ENCODE peak calls at places on chromosomes 7 and 10, in four cellular contexts. One of them, this sample, is unnamed.
A peak's percentile ranks its signal among the peaks of the same experiment; 100 is the strongest.

GRCh38 chr10:12237265-12238220 is 41.6 kb downstream of the CDC123 start:
- DNase-seq in stomach: no peak
- DNase-seq in tibial nerve: no peak
- DNase-seq in cardiac fibroblast: no peak
- DNase-seq in this sample: peak; percentile 13

GRCh38 chr10:83612050-83612449 is 527.3 kb upstream of the GHITM start:
- DNase-seq in stomach: no peak
- DNase-seq in cardiac fibroblast: peak; percentile 44
- DNase-seq in tibial nerve: no peak
- DNase-seq in this sample: peak; percentile 83

GRCh38 chr10:98260752-98261151 is 7.2 kb downstream of the LOXL4 start:
- DNase-seq in tibial nerve: no peak
- DNase-seq in stomach: no peak
- DNase-seq in cardiac fibroblast: no peak
- DNase-seq in this sample: no peak

GRCh38 chr10:73647211-73647874 is 6.1 kb upstream of the MYOZ1 start:
- DNase-seq in tibial nerve: peak; percentile 36
- DNase-seq in stomach: peak; percentile 57
- DNase-seq in cardiac fibroblast: peak; percentile 47
- DNase-seq in this sample: no peak

GRCh38 chr7:36155811-36156361 is 2.8 kb downstream of the EEPD1 start:
- DNase-seq in cardiac fibroblast: peak; percentile 11
- DNase-seq in tibial nerve: no peak
- DNase-seq in stomach: peak; percentile 67
- DNase-seq in this sample: peak; percentile 38

GRCh38 chr10:71061472-71061871 is 150.9 kb upstream of the UNC5B start:
- DNase-seq in tibial nerve: no peak
- DNase-seq in cardiac fibroblast: no peak
- DNase-seq in stomach: no peak
- DNase-seq in this sample: no peak

GRCh38 chr7:155907450-155908177 is 95.4 kb upstream of the SHH start:
- DNase-seq in cardiac fibroblast: no peak
- DNase-seq in stomach: no peak
- DNase-seq in tibial nerve: no peak
- DNase-seq in this sample: no peak

GRCh38 chr10:69911571-69912528 is 110.1 kb downstream of the COL13A1 start:
- DNase-seq in stomach: peak; percentile 55
- DNase-seq in cardiac fibroblast: peak; percentile 77
- DNase-seq in tibial nerve: no peak
- DNase-seq in this sample: no peak

GRCh38 chr10:132394936-132395703 is 1.9 kb upstream of the PWWP2B start:
- DNase-seq in cardiac fibroblast: no peak
- DNase-seq in tibial nerve: no peak
- DNase-seq in stomach: no peak
- DNase-seq in this sample: no peak

GRCh38 chr10:79941146-79941545 is 7.8 kb downstream of the SFTPD start:
- DNase-seq in tibial nerve: no peak
- DNase-seq in cardiac fibroblast: no peak
- DNase-seq in stomach: no peak
- DNase-seq in this sample: no peak

GRCh38 chr7:95520136-95520535 is 34.4 kb downstream of the ASB4 start:
- DNase-seq in tibial nerve: no peak
- DNase-seq in cardiac fibroblast: no peak
- DNase-seq in stomach: no peak
- DNase-seq in this sample: no peak

GRCh38 chr10:58016614-58017013 is 251.1 kb downstream of the IPMK start:
- DNase-seq in tibial nerve: no peak
- DNase-seq in cardiac fibroblast: no peak
- DNase-seq in stomach: no peak
- DNase-seq in this sample: no peak

DNA sequence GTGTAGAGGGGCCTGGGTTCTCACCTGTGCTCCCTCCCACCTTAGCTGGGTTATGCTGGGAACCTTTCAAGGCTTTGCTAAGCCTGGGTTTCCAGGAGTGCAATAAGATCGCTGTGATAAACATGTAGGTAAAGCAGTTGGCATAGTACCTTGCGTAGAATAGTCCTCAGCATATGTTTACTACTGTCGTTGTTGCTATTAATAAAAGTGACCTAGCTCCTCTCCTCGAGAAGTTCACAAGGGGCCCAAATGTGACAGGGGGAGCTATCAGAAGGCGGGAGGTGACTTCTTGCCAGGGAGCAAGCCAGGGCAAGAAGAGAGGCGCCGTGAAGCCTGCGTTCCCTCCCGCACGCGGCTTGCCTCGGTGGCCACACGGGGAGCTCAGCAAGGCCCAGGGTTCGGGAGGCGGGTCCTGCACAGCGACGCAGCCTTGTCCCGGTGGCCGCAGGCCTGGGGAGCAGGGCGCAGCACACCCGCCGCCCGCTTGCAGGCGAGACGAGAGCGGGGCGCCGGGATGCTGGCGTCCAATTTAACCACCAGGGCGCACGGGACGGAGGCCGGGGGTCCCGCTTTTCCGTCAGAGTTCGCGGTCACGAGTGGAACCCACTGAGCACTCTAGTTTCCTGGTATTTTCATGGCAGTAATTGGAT is 106.2 kb downstream of the SNX10 start:
- DNase-seq in cardiac fibroblast: no peak
- DNase-seq in tibial nerve: no peak
- DNase-seq in stomach: no peak
- DNase-seq in this sample: no peak
- TF ChIP-seq CTCF in cardiac fibroblast: no peak
- TF ChIP-seq CTCF in tibial nerve: no peak
- TF ChIP-seq CTCF in stomach: no peak
- TF ChIP-seq CTCF in this sample: no peak

GRCh38 chr7:129159539-129159938 is 15.0 kb downstream of the TSPAN33 start:
- DNase-seq in tibial nerve: no peak
- DNase-seq in stomach: no peak
- DNase-seq in cardiac fibroblast: no peak
- DNase-seq in this sample: no peak

GRCh38 chr7:129161524-129161923 is 17.0 kb downstream of the TSPAN33 start:
- DNase-seq in stomach: no peak
- DNase-seq in tibial nerve: no peak
- DNase-seq in cardiac fibroblast: no peak
- DNase-seq in this sample: no peak

GRCh38 chr7:129160161-129160911 is 15.8 kb downstream of the TSPAN33 start:
- DNase-seq in cardiac fibroblast: no peak
- DNase-seq in stomach: no peak
- DNase-seq in tibial nerve: no peak
- DNase-seq in this sample: no peak

GRCh38 chr7:129163875-129164544 is 19.5 kb downstream of the TSPAN33 start:
- DNase-seq in cardiac fibroblast: peak; percentile 82
- DNase-seq in tibial nerve: no peak
- DNase-seq in stomach: no peak
- DNase-seq in this sample: peak; percentile 61

GRCh38 chr7:129162732-129163131 is 18.2 kb downstream of the TSPAN33 start:
- DNase-seq in cardiac fibroblast: no peak
- DNase-seq in tibial nerve: no peak
- DNase-seq in stomach: no peak
- DNase-seq in this sample: no peak
- H3K4me3 ChIP-seq in cardiac fibroblast: no peak overlapping the region
- H3K4me3 ChIP-seq in tibial nerve: no peak overlapping the region
- H3K4me3 ChIP-seq in stomach: no peak overlapping the region
- H3K4me3 ChIP-seq in this sample: no peak overlapping the region

DNA sequence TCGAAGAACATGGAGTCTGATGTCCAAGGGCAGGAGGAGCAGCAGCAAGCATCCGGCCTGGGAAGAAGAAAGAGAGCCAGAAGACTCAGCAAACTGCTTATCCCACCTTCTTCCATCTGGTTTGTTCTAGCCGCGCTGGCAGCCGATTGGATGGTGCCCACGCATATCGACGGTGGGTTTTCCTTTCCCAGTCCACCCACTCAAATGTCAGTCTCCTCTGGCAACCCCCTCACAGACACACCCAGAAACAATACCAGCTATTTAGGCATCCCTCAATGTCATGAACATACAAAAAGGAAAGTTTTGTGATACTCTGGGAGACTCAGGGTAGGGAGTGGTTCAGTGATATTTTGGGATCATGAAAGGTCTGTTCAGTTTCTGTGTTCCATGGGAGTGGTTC is 139.6 kb downstream of the LYZL1 start:
- DNase-seq in stomach: no peak
- DNase-seq in tibial nerve: no peak
- DNase-seq in cardiac fibroblast: no peak
- DNase-seq in this sample: no peak
- TF ChIP-seq CTCF in stomach: no peak
- TF ChIP-seq CTCF in tibial nerve: no peak
- TF ChIP-seq CTCF in cardiac fibroblast: no peak
- TF ChIP-seq CTCF in this sample: no peak

GRCh38 chr10:99999319-100000108 is 10.2 kb downstream of the DNMBP start:
- DNase-seq in cardiac fibroblast: no peak
- DNase-seq in stomach: no peak
- DNase-seq in tibial nerve: no peak
- DNase-seq in this sample: no peak

GRCh38 chr10:99995713-99996112 is 14.0 kb downstream of the DNMBP start:
- DNase-seq in stomach: no peak
- DNase-seq in tibial nerve: no peak
- DNase-seq in cardiac fibroblast: no peak
- DNase-seq in this sample: no peak

GRCh38 chr10:99996934-99997648 is 12.7 kb downstream of the DNMBP start:
- DNase-seq in tibial nerve: no peak
- DNase-seq in stomach: no peak
- DNase-seq in cardiac fibroblast: peak; percentile 30
- DNase-seq in this sample: no peak

GRCh38 chr10:99994801-99995200 is 14.9 kb downstream of the DNMBP start:
- DNase-seq in stomach: no peak
- DNase-seq in cardiac fibroblast: no peak
- DNase-seq in tibial nerve: no peak
- DNase-seq in this sample: no peak

GRCh38 chr10:99993994-99994689 is 15.6 kb downstream of the DNMBP start:
- DNase-seq in stomach: peak; percentile 44
- DNase-seq in tibial nerve: peak; percentile 30
- DNase-seq in cardiac fibroblast: peak; percentile 92
- DNase-seq in this sample: peak; percentile 79
- H3K4me3 ChIP-seq in stomach: no peak overlapping the region
- H3K4me3 ChIP-seq in tibial nerve: no peak overlapping the region
- H3K4me3 ChIP-seq in cardiac fibroblast: no peak overlapping the region
- H3K4me3 ChIP-seq in this sample: peak overlapping the region; percentile 11

GRCh38 chr7:194257-194995 is 2.1 kb downstream of the FAM20C start:
- DNase-seq in cardiac fibroblast: peak; percentile 71
- DNase-seq in stomach: peak; percentile 63
- DNase-seq in tibial nerve: no peak
- DNase-seq in this sample: no peak

GRCh38 chr7:192701-193536 is 548 bp downstream of the FAM20C start:
- DNase-seq in tibial nerve: no peak
- DNase-seq in cardiac fibroblast: peak; percentile 19
- DNase-seq in stomach: peak; percentile 48
- DNase-seq in this sample: no peak

GRCh38 chr7:194996-195829 is 2.8 kb downstream of the FAM20C start:
- DNase-seq in stomach: no peak
- DNase-seq in tibial nerve: no peak
- DNase-seq in cardiac fibroblast: peak; percentile 42
- DNase-seq in this sample: no peak

GRCh38 chr7:192035-192649 is at the start of gene FAM20C:
- DNase-seq in cardiac fibroblast: peak; percentile 89
- DNase-seq in stomach: peak; percentile 91
- DNase-seq in tibial nerve: peak; percentile 79
- DNase-seq in this sample: peak; percentile 66

DNA sequence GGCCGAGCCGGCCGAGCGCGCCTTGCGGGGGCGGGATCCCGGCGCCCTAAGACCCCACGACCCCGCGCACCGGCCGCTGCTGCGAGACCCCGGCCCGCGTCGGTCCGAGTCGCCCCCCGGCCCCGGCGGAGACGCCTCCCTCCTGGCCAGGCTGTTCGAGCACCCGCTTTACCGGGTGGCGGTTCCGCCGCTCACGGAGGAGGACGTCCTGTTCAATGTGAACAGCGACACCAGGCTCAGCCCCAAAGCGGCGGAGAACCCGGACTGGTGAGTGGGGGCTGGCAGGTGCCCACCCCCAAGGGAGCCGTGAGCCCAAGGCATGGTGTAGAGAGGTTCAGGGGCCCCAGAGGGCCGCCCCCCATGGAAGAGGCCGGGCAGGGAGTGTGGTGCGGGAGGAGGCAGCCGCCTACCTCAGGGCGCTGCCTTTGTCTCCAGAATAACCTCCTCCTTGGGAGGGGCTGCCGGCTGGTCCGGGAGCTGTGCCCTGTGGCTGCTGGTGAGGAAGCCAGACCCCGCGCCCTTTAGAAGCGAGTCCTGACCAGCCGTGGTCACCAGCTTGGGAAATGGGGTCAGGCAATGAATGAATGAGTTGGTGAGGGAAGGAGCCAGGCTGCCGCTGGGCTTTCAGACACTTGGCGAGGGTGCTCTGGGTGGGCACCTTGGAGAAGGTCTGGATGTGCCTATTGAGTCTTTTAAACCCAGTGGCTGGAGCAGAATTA is 1.3 kb downstream of the FAM20C start:
- DNase-seq in cardiac fibroblast: no peak
- DNase-seq in stomach: no peak
- DNase-seq in tibial nerve: no peak
- DNase-seq in this sample: no peak
- TF ChIP-seq CTCF in cardiac fibroblast: no peak
- TF ChIP-seq CTCF in stomach: no peak
- TF ChIP-seq CTCF in tibial nerve: no peak
- TF ChIP-seq CTCF in this sample: no peak

This sample was measured in astrocyte of the cerebellum.